ENCODE peak calls at places on chromosome 1, in eight cellular contexts. M is CD8-positive, alpha-beta T cell; G is upper lobe of left lung; D is nephron progenitor cell; O is astrocyte of the spinal cord; S is sigmoid colon; T is GM12865; I is endothelial cell. N is an unnamed sample.

GRCh38 chr1:217482356-217483102 is 148.4 kb downstream of the GPATCH2 start:
- DNase-seq in M (no peak), G (no peak), D (no peak), O (peak; percentile 86), S (no peak), T (peak; percentile 80), I (no peak), N (peak; percentile 48)

GRCh38 chr1:25568090-25568833 is 24.9 kb downstream of the LDLRAP1 start:
- DNase-seq in M (no peak), G (no peak), D (peak; percentile 40), O (peak; percentile 72), S (peak; percentile 83), T (no peak), I (no peak), N (peak; percentile 85)

GRCh38 chr1:52281518-52281917 is 84.5 kb downstream of the CC2D1B start:
- DNase-seq in M (no peak), G (no peak), D (no peak), O (peak; percentile 5), S (no peak), T (no peak), I (no peak), N (peak; percentile 61)

GRCh38 chr1:26984291-26984690 is 9.2 kb upstream of the TRNP1 start:
- DNase-seq in M (no peak), G (no peak), D (no peak), O (no peak), S (no peak), T (no peak), I (no peak), N (no peak)

GRCh38 chr1:183244466-183244865 is 58.4 kb downstream of the LAMC2 start:
- DNase-seq in M (no peak), G (peak; percentile 64), D (peak; percentile 24), O (no peak), S (peak; percentile 95), T (no peak), I (no peak), N (peak; percentile 92)

GRCh38 chr1:161506336-161507223 is 1.3 kb downstream of the FCGR2A start:
- DNase-seq in M (no peak), G (peak; percentile 81), D (no peak), O (no peak), S (no peak), T (no peak), I (no peak), N (peak; percentile 51)

GRCh38 chr1:1283821-1284220 is 3.6 kb downstream of the SCNN1D start:
- DNase-seq in M (no peak), G (no peak), D (no peak), O (no peak), S (no peak), T (peak; percentile 41), I (no peak), N (no peak)

GRCh38 chr1:110967256-110967655 is 3.5 kb upstream of the LRIF1 start:
- DNase-seq in M (no peak), G (no peak), D (no peak), O (no peak), S (no peak), T (no peak), I (no peak), N (no peak)

GRCh38 chr1:85091647-85092295 is 43.5 kb upstream of the MCOLN3 start:
- DNase-seq in M (no peak), G (no peak), D (no peak), O (no peak), S (no peak), T (peak; percentile 3), I (no peak), N (no peak)

GRCh38 chr1:208209286-208209685 is 34.9 kb downstream of the PLXNA2 start:
- DNase-seq in M (no peak), G (no peak), D (no peak), O (no peak), S (no peak), T (no peak), I (no peak), N (no peak)

GRCh38 chr1:65949933-65950332 is 157.2 kb downstream of the PDE4B start:
- DNase-seq in M (no peak), G (no peak), D (no peak), O (no peak), S (no peak), T (no peak), I (no peak), N (no peak)

GRCh38 chr1:204316164-204316563 is 43.6 kb downstream of the PLEKHA6 start:
- DNase-seq in M (no peak), G (no peak), D (no peak), O (no peak), S (no peak), T (no peak), I (no peak), N (no peak)

GRCh38 chr1:216390956-216391355 is 32.3 kb downstream of the USH2A start:
- DNase-seq in M (no peak), G (no peak), D (no peak), O (no peak), S (no peak), T (no peak), I (no peak), N (no peak)

GRCh38 chr1:223683586-223684487 is 18.3 kb upstream of the CAPN8 start:
- DNase-seq in M (peak; percentile 68), G (peak; percentile 56), D (peak; percentile 78), O (peak; percentile 53), S (no peak), T (peak; percentile 54), I (peak; percentile 73), N (peak; percentile 46)

DNA sequence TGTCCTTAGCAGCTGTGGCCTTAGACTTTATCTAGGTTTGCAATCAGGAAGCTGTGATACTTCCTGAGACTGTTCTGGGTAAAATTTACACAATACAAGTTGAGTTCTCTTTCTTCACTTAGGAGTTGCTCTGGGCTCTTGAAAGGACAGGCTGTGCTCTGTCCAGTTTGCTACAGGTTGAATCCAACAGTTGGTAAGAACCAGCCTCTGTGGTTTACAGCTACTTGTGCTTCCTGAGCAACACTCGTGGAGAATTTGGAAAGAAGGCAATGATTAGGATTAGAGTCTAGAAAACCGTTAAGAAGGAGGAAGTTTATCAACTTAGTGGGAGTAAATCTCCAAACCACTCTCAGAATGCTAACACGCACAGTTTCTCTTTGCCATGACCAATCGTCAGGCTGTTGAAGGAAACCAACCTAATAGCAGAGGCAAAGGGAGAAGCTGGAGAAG is 26.8 kb downstream of the GFI1 start:
- DNase-seq in M (no peak), G (no peak), D (no peak), O (no peak), S (no peak), T (no peak), I (no peak), N (no peak)
- TF ChIP-seq CTCF in M (no peak), G (no peak), D (no peak), O (no peak), S (no peak), T (no peak), I (no peak), N (no peak)

GRCh38 chr1:93453911-93454310 is 6.0 kb downstream of the FNBP1L start:
- DNase-seq in M (no peak), G (no peak), D (no peak), O (no peak), S (no peak), T (no peak), I (no peak), N (no peak)

GRCh38 chr1:93461236-93461635 is 13.3 kb downstream of the FNBP1L start:
- DNase-seq in M (no peak), G (no peak), D (no peak), O (no peak), S (no peak), T (no peak), I (no peak), N (no peak)

GRCh38 chr1:93463960-93464359 is 16.0 kb downstream of the FNBP1L start:
- DNase-seq in M (no peak), G (no peak), D (no peak), O (peak; percentile 6), S (no peak), T (no peak), I (no peak), N (no peak)

DNA sequence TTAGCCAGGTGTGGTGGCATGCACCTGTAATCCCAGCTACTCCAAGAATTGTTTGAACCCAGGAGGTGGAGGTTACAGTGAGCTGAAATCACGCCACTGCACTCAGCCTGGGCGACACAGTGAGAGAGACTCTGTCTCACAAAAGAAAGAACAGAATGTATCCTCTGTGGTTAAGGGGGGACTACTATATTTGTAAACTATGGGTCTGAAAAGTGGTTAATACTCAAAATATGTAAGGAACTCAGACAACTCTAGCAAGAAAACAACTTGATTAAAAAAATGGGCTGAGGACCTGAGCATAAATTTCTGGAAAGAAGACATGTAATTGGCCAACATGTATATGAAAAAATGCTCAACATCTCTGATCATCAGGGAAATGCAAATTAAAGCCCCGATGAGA is 11.2 kb downstream of the FNBP1L start:
- DNase-seq in M (no peak), G (no peak), D (no peak), O (peak; percentile 13), S (no peak), T (no peak), I (no peak), N (no peak)
- TF ChIP-seq CTCF in M (no peak), G (no peak), D (no peak), O (no peak), S (no peak), T (no peak), I (no peak), N (no peak)

DNA sequence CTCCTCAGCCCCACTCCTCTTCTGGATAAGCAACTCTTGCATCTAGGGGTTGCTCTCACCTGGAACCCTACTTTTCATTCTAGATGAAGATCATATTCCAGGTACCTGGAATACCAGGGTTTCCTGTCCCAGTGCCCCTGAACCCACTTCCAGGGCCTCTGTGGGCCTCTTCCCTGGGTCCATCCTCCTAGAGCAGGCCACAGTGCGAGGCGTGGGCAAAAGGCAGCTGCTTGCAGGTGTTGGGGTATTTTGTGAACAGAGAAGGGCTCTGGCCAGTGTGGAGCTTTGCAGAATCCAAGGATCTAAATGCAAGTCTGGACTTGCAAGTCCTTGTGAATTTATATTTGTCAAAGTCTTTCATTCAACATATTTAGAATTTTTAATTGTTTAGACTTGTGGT is 240.4 kb upstream of the POU3F1 start:
- DNase-seq in M (no peak), G (no peak), D (no peak), O (no peak), S (no peak), T (no peak), I (no peak), N (no peak)
- TF ChIP-seq CTCF in M (no peak), G (no peak), D (no peak), O (no peak), S (no peak), T (no peak), I (no peak), N (no peak)

GRCh38 chr1:12124693-12125421 is 41.9 kb upstream of the TNFRSF1B start:
- DNase-seq in M (peak; percentile 84), G (peak; percentile 91), D (peak; percentile 84), O (peak; percentile 64), S (peak; percentile 93), T (peak; percentile 75), I (peak; percentile 84), N (peak; percentile 75)
- TF ChIP-seq CTCF in M (peak; percentile 97), G (peak; percentile 90), D (peak; percentile 95), O (peak; percentile 98), S (peak; percentile 95), T (peak; percentile 90), I (peak; percentile 96), N (peak; percentile 97)

GRCh38 chr1:72282690-72283203 is 408 bp upstream of the NEGR1 start:
- DNase-seq in M (peak; percentile 61), G (peak; percentile 87), D (peak; percentile 86), O (peak; percentile 98), S (peak; percentile 96), T (peak; percentile 73), I (peak; percentile 88), N (peak; percentile 93)
- TF ChIP-seq CTCF in M (no peak), G (no peak), D (no peak), O (no peak), S (peak; percentile 17), T (no peak), I (no peak), N (peak; percentile 5)